ENCODE peak calls at places on chromosomes 5 and 9, in seven cellular contexts. C, I, G, Z, W, O and A are unnamed samples.

GRCh38 chr9:91187965-91188344 is 173.8 kb downstream of the AUH start:
- DNase-seq in Z (no peak), W (peak), G (no peak), I (no peak), C (no peak), O (peak), A (no peak)

GRCh38 chr9:98045234-98046160 is 11.0 kb upstream of the NANS start:
- DNase-seq in C (no peak), I (no peak), O (no peak), G (no peak), W (no peak), Z (peak), A (no peak)

GRCh38 chr5:67246108-67246507 is 49.5 kb upstream of the CD180 start:
- DNase-seq in O (no peak), I (peak), C (no peak), Z (peak), G (no peak), W (no peak), A (no peak)

GRCh38 chr5:29193972-29194371 is 1999.5 kb upstream of the CDH6 start:
- DNase-seq in W (no peak), I (no peak), C (no peak), O (no peak), G (no peak), Z (no peak), A (no peak)

GRCh38 chr9:95311956-95312355 is 5.6 kb downstream of the FANCC start:
- DNase-seq in G (no peak), Z (no peak), C (no peak), W (no peak), O (no peak), I (no peak), A (no peak)

GRCh38 chr5:179243333-179243732 is 101.9 kb downstream of the ADAMTS2 start:
- DNase-seq in O (no peak), Z (no peak), G (no peak), C (no peak), I (peak), W (no peak), A (peak)

GRCh38 chr9:36317766-36318165 is 59.5 kb upstream of the GNE start:
- DNase-seq in W (no peak), C (no peak), Z (peak), O (no peak), G (peak), I (no peak), A (peak)

GRCh38 chr5:77087484-77088291 is 603 bp upstream of the ZBED3 start:
- DNase-seq in G (peak), C (no peak), Z (no peak), O (peak), I (no peak), W (peak), A (peak)

GRCh38 chr5:77170196-77170595 is 40.3 kb upstream of the PDE8B start:
- DNase-seq in C (no peak), O (no peak), Z (no peak), W (no peak), G (no peak), I (no peak), A (no peak)

GRCh38 chr9:18662320-18662719 is 188.4 kb downstream of the ADAMTSL1 start:
- DNase-seq in O (no peak), Z (no peak), I (no peak), G (no peak), W (no peak), C (no peak), A (no peak)

GRCh38 chr5:44952376-44952775 is 143.6 kb downstream of the MRPS30 start:
- DNase-seq in G (no peak), O (no peak), C (no peak), I (no peak), Z (peak), W (no peak), A (no peak)

GRCh38 chr5:96142786-96143434 is 181.3 kb upstream of the ELL2 start:
- DNase-seq in C (no peak), W (no peak), I (peak), Z (no peak), G (no peak), O (no peak), A (no peak)

GRCh38 chr5:21070871-21071270 is 1082.9 kb upstream of the CDH18 start:
- DNase-seq in G (no peak), C (no peak), Z (no peak), O (no peak), W (no peak), I (no peak), A (no peak)

GRCh38 chr5:140011297-140011802 is 31.7 kb downstream of the NRG2 start:
- DNase-seq in W (no peak), Z (peak), I (no peak), C (peak), G (no peak), O (no peak), A (no peak)

GRCh38 chr5:143733635-143734341 is 78.2 kb upstream of the HMHB1 start:
- DNase-seq in C (no peak), I (no peak), O (no peak), G (no peak), W (no peak), Z (no peak), A (no peak)

GRCh38 chr5:177080265-177080664 is 6.5 kb upstream of the FGFR4 start:
- DNase-seq in I (no peak), G (no peak), O (no peak), W (no peak), Z (no peak), C (peak), A (no peak)

GRCh38 chr9:137234055-137234697 is 3.5 kb downstream of the SLC34A3 start:
- DNase-seq in W (no peak), Z (no peak), I (no peak), C (no peak), G (no peak), O (no peak), A (no peak)

GRCh38 chr9:133406480-133407307 is 11.1 kb downstream of the REXO4 start:
- DNase-seq in C (peak), Z (peak), I (peak), G (peak), O (peak), W (peak), A (peak)

GRCh38 chr9:71587576-71588362 is 180.5 kb downstream of the CEMIP2 start:
- DNase-seq in O (no peak), I (no peak), W (no peak), G (no peak), Z (peak), C (no peak), A (no peak)

GRCh38 chr9:26561928-26562327 is 330.7 kb downstream of the CAAP1 start:
- DNase-seq in Z (no peak), I (no peak), W (no peak), O (no peak), C (no peak), G (no peak), A (no peak)

GRCh38 chr9:136311433-136312375 is 7.8 kb upstream of the CCDC187 start:
- DNase-seq in I (no peak), Z (peak), O (no peak), G (no peak), W (no peak), C (no peak), A (peak)

GRCh38 chr9:79471577-79472543 is 99.9 kb upstream of the TLE4 start:
- DNase-seq in Z (no peak), C (peak), I (no peak), G (peak), O (peak), W (peak), A (peak)

GRCh38 chr5:30100148-30100547 is 1093.3 kb upstream of the CDH6 start:
- DNase-seq in G (no peak), O (no peak), C (no peak), I (no peak), Z (peak), W (no peak), A (no peak)

DNA sequence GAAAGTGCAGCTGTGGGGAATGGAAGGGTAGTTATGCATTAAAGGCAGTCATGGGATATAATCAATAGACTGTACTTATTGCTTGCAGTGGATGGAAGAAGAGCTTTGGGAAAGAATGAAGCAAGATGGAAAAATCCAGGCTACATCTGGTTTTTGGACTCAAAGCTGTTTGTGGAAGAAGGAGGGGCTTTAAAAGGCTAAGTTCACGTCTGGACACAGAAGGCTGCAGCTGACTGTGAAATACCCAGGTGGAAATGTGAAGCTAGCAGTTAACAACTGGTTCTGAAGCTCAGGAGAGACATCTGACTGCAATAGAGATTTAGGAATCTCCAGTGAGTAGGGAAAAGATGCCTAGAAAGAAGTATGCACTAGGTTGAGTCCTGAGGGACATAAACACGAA is 43.2 kb upstream of the TIMD4 start:
- DNase-seq in G (no peak), I (no peak), W (no peak), O (no peak), Z (no peak), C (no peak), A (no peak)
- H3K27ac ChIP-seq in G (no peak), I (no peak), W (no peak), O (no peak), Z (no peak), C (no peak), A (no peak)

GRCh38 chr5:83099445-83099844 is 22.1 kb downstream of the XRCC4 start:
- DNase-seq in Z (no peak), I (no peak), G (no peak), O (no peak), W (no peak), C (no peak), A (no peak)

GRCh38 chr5:83099001-83099400 is 21.7 kb downstream of the XRCC4 start:
- DNase-seq in Z (no peak), G (no peak), I (no peak), O (no peak), W (no peak), C (no peak), A (no peak)

GRCh38 chr5:83096660-83097334 is 19.4 kb downstream of the XRCC4 start:
- DNase-seq in C (no peak), O (no peak), I (no peak), W (no peak), Z (no peak), G (no peak), A (no peak)

GRCh38 chr5:83095973-83096539 is 18.7 kb downstream of the XRCC4 start:
- DNase-seq in O (peak), W (no peak), G (no peak), I (peak), C (no peak), Z (peak), A (no peak)

GRCh38 chr5:83097582-83098265 is 20.4 kb downstream of the XRCC4 start:
- DNase-seq in Z (no peak), C (no peak), O (no peak), G (no peak), W (no peak), I (no peak), A (no peak)
- H3K27ac ChIP-seq in Z (no peak), C (no peak), O (no peak), G (no peak), W (peak), I (no peak), A (no peak)

GRCh38 chr9:14706530-14707140 is 13.4 kb upstream of the ZDHHC21 start:
- DNase-seq in G (no peak), C (no peak), O (no peak), W (no peak), Z (no peak), I (no peak), A (no peak)

GRCh38 chr9:14705079-14705478 is 11.8 kb upstream of the ZDHHC21 start:
- DNase-seq in O (no peak), C (no peak), Z (no peak), I (no peak), G (no peak), W (no peak), A (no peak)

GRCh38 chr9:14704281-14704680 is 11.0 kb upstream of the ZDHHC21 start:
- DNase-seq in Z (no peak), C (no peak), O (no peak), W (no peak), G (no peak), I (no peak), A (no peak)

GRCh38 chr9:14702200-14702599 is 9.0 kb upstream of the ZDHHC21 start:
- DNase-seq in C (no peak), O (no peak), I (no peak), W (no peak), Z (no peak), G (no peak), A (no peak)
- H3K27ac ChIP-seq in C (no peak), O (no peak), I (no peak), W (no peak), Z (no peak), G (no peak), A (no peak)

DNA sequence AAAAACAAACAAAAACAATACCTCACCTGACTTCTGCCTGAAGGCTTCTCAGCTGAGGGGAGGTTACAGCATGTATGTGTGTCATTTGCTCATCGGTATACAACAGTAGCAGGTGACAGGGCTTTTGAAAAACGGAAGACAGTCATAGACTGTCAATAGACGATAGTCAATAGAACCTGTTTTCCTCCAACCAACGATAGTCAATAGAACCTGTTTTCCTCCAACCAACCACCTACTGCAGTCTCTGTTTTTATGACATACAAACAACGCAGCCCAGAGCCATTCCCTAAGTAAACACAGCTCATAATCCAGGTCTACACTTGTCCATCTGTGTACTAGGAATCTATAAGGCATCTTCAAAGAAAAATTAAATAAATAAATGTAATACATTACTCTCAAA is 74.5 kb downstream of the RETREG1 start:
- DNase-seq in W (no peak), C (no peak), Z (no peak), I (no peak), G (no peak), O (no peak), A (no peak)
- H3K27ac ChIP-seq in W (no peak), C (peak), Z (no peak), I (no peak), G (no peak), O (no peak), A (peak)

GRCh38 chr9:110073356-110073666 is 134.6 kb downstream of the C9orf152 start:
- DNase-seq in W (no peak), O (no peak), Z (peak), G (no peak), I (no peak), C (no peak), A (no peak)

GRCh38 chr9:110076894-110077725 is 130.8 kb downstream of the C9orf152 start:
- DNase-seq in Z (no peak), W (no peak), I (no peak), O (no peak), G (no peak), C (no peak), A (no peak)

GRCh38 chr9:110069326-110070248 is 138.4 kb downstream of the C9orf152 start:
- DNase-seq in C (no peak), I (peak), O (peak), Z (peak), G (peak), W (peak), A (no peak)

GRCh38 chr9:110068212-110068611 is 139.7 kb downstream of the C9orf152 start:
- DNase-seq in W (no peak), C (no peak), O (no peak), G (no peak), Z (no peak), I (no peak), A (no peak)

GRCh38 chr9:110072597-110073355 is 135.2 kb downstream of the C9orf152 start:
- DNase-seq in W (no peak), G (no peak), O (no peak), I (no peak), C (no peak), Z (no peak), A (no peak)
- H3K27ac ChIP-seq in W (peak), G (no peak), O (peak), I (no peak), C (peak), Z (no peak), A (no peak)

GRCh38 chr5:107426209-107426608 is 244.5 kb downstream of the EFNA5 start:
- DNase-seq in I (no peak), G (no peak), C (no peak), O (no peak), Z (no peak), W (no peak), A (no peak)
- H3K27ac ChIP-seq in I (no peak), G (no peak), C (no peak), O (peak), Z (peak), W (peak), A (no peak)

GRCh38 chr9:7984713-7985112 is 185.1 kb upstream of the DMAC1 start:
- DNase-seq in Z (no peak), W (no peak), I (no peak), G (no peak), C (no peak), O (no peak), A (no peak)
- H3K27ac ChIP-seq in Z (no peak), W (no peak), I (no peak), G (no peak), C (no peak), O (no peak), A (no peak)

DNA sequence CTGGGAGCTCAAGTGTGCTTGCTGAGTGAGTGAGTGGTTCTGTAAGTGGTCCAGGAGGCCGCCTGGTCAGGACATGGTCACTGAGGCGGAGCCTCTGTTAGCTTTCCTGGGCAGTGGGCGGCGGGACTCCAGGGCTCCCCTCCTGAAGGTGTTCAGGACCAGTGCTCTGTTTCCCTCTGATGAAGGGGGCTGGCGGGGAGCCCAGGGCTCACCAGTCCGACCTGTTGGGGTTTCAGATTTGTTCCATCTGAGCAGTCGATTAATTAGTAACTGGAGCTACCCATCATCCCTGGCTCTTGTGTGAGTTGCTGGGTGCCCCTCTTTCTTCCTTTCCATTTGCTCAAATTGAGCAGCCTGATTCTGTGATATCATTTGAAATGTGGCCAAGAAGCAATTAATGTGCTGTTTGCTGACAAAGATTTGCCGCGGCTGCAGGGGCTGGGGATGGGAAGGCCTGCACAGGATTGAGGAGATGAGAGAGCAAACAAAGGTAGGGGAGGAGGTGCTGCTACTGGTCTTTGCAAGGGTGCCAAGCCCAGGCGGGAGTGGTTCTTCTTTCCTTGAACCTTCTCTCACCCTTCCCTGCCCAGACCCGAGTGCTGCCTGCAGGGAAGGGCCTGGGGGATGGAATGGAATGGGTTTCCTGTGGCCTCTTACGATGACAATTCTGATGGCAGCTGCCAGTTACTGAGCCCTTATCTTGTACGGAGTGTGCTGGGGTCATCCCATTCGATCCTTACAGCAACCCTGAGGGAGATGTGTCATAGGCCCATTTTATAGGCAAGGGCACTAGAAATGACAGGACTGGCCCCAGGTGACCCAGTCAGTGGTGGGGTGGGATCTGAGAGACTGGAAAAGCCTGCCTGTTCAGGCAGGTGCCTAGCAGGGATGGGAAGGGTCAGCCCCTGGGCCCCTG is 92.9 kb upstream of the PITX1 start:
- DNase-seq in C (no peak), G (no peak), Z (peak), W (no peak), O (peak), I (no peak), A (peak)
- H3K27ac ChIP-seq in C (no peak), G (no peak), Z (peak), W (no peak), O (no peak), I (peak), A (peak)

GRCh38 chr5:35820720-35821119 is 36.0 kb upstream of the IL7R start:
- DNase-seq in Z (no peak), O (no peak), W (no peak), C (no peak), I (no peak), G (no peak), A (no peak)

GRCh38 chr5:35816881-35817521 is 39.7 kb upstream of the IL7R start:
- DNase-seq in O (no peak), I (no peak), Z (no peak), C (no peak), G (no peak), W (no peak), A (no peak)

GRCh38 chr5:35821513-35821912 is 35.2 kb upstream of the IL7R start:
- DNase-seq in O (no peak), I (no peak), C (no peak), Z (no peak), W (no peak), G (no peak), A (no peak)

GRCh38 chr5:35819026-35819425 is 37.7 kb upstream of the IL7R start:
- DNase-seq in C (no peak), O (no peak), W (no peak), G (no peak), Z (peak), I (no peak), A (no peak)

DNA sequence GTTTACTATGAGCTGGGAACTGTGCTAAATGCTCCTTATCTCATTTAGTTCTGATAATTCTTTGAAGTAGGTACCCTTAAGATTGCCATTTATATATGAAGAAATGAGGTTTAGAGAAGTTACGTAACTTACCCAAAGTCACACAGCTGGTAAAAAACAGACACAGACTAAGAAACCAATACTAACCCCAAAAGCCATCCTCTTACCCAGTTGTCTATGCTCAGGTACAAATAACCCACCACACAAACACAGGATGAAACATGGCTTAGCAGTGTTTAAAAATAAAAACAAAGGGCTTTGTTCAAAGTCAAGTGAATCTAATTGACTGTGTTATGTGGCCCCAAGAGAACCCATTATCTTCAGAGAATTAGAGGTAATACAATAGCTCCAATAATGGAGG is 37.0 kb upstream of the IL7R start:
- DNase-seq in G (no peak), Z (no peak), C (no peak), I (no peak), O (no peak), W (no peak), A (no peak)
- H3K27ac ChIP-seq in G (no peak), Z (no peak), C (no peak), I (no peak), O (no peak), W (no peak), A (no peak)